ENCODE peak calls at places on chromosomes 3 and 15, in eight cellular contexts. Q, E, P, I, Y, W, A and J are unnamed samples.

GRCh38 chr3:82080792-82081191 is 319.3 kb upstream of the GBE1 start:
- DNase-seq in A (no peak), W (no peak), I (no peak), Y (no peak), E (no peak), Q (peak; percentile 20), P (peak; percentile 41), J (no peak)

GRCh38 chr15:87736401-87736800 is 520.1 kb downstream of the NTRK3 start:
- DNase-seq in I (no peak), W (no peak), P (peak; percentile 39), A (no peak), E (no peak), Q (peak; percentile 51), Y (peak; percentile 9), J (no peak)

GRCh38 chr3:188728371-188728896 is 443.3 kb upstream of the TPRG1 start:
- DNase-seq in E (no peak), W (no peak), A (no peak), Q (no peak), P (no peak), Y (no peak), I (no peak), J (no peak)

GRCh38 chr3:150447631-150448465 is 39.8 kb downstream of the TSC22D2 start:
- DNase-seq in I (no peak), Y (no peak), W (no peak), P (peak; percentile 55), E (no peak), Q (peak; percentile 36), A (no peak), J (no peak)

GRCh38 chr3:101926594-101927105 is 77.3 kb downstream of the NFKBIZ start:
- DNase-seq in W (no peak), Q (peak; percentile 61), E (no peak), P (no peak), I (peak; percentile 59), Y (peak; percentile 61), A (no peak), J (no peak)

GRCh38 chr3:179151474-179151873 is 3.3 kb downstream of the PIK3CA start:
- DNase-seq in P (no peak), Q (no peak), A (no peak), E (no peak), Y (no peak), W (no peak), I (no peak), J (no peak)

GRCh38 chr3:186986811-186987210 is 56.5 kb downstream of the ST6GAL1 start:
- DNase-seq in E (no peak), Y (no peak), W (no peak), P (no peak), Q (no peak), A (no peak), I (no peak), J (no peak)

GRCh38 chr3:55169608-55170010 is 241.8 kb upstream of the LRTM1 start:
- DNase-seq in E (no peak), Y (peak; percentile 91), P (peak; percentile 97), W (no peak), A (no peak), I (peak; percentile 92), Q (peak; percentile 98), J (no peak)

GRCh38 chr15:77907824-77908751 is 169.4 kb downstream of the TBC1D2B start:
- DNase-seq in A (peak; percentile 19), Y (peak; percentile 71), Q (peak; percentile 50), E (peak; percentile 61), I (peak; percentile 47), W (peak; percentile 79), P (peak; percentile 81), J (peak; percentile 77)

GRCh38 chr3:15646924-15647511 is 45.5 kb downstream of the BTD start:
- DNase-seq in Y (peak; percentile 95), A (no peak), P (peak; percentile 96), E (peak; percentile 86), Q (peak; percentile 99), I (peak; percentile 97), W (no peak), J (peak; percentile 39)

DNA sequence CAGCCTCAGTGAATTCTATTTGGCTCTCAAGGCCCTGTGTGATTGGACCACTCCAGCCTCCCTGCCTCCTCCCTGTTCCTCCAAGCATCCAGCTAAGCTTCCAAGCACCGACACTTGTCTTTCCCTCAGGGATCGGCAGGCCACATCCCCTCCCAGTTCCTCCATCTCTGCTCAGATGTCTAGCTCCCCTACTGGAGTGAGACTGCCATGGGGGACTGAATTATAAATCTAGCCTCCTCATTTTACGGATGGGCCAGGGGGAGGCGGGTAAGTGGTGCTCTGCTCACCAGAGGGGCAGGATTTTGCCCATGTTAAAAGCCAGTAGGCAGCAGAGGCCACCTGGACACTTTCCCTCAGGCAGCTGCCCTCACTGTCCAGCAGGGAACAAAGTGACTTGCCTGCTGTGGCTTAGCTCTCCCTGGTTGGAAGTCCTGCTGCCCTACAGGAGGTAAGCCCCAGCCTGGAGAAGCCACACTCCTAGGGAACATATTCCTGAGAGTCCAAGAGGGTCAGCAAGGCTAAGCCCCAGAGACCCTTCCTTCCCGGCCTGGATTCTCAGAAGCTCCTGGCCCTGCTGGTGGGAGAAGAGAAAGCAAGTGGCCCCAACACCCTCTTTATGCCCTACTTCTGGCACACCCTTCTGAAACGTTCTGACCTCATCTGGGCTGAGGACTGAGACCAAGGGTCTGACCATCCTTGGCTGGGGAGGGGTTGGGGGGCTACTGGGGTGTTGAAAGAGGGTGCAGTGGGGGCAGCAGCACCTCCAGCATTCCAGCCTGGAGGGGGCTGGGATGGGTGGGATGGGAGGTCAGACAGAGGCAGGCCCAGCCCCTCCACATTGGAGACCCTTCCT is 9.1 kb upstream of the HHATL start:
- DNase-seq in E (peak; percentile 54), P (peak; percentile 8), A (no peak), I (no peak), Q (no peak), W (peak; percentile 43), Y (no peak), J (no peak)
- TF ChIP-seq CTCF in E (no peak), P (peak; percentile 37), A (no peak), I (no peak), Q (peak; percentile 8), W (no peak), Y (no peak), J (no peak)

DNA sequence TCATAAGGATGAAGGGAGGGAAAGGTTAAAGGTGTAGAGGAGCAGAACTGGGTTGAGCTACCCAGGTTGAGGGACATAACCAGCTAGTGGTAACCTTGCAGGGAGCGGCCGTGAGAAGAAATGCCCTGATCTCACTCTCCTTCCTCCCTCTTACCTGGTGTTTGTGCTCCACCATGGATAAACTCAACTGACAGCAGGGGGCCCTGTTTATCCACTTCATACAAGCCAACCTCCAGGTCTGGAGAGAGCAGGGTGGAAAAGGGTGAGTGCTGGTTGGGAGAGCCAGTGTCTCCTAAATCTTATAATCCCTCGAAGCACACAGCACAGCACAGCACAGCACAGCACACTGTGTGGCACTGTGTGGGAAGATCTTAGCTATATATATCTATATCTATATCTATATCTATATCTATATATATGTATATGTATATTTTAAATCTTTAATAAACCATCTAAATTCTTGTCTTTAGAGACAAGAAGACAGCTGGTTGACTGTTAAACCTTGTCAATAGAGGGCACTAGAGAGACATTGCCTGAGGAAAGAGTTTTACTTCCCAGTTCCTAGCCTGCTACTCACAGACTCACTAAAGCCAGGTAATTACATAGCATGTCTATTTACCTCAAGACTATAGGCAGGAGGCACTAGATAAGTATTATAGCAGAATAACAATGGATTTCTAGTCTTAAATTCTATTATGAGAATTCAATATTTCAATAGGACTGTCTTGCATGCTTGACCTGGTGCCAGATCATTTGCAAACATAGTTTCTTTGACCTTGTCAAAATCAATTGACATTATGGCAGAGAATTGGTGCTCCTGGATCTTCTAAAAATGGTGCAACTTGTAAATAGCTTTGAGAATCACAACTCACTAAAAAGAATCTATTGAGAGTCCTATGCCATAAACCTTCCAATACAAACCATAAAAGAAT is 21.7 kb upstream of the FMN1 start:
- DNase-seq in I (peak; percentile 53), Y (peak; percentile 20), E (no peak), A (no peak), P (peak; percentile 66), Q (no peak), W (no peak), J (no peak)
- TF ChIP-seq CTCF in I (peak; percentile 47), Y (peak; percentile 63), E (no peak), A (peak; percentile 72), P (peak; percentile 74), Q (peak; percentile 67), W (no peak), J (peak; percentile 39)

GRCh38 chr3:67109651-67110204 is 111.6 kb downstream of the KBTBD8 start:
- DNase-seq in A (no peak), Y (peak; percentile 71), E (no peak), P (peak; percentile 90), I (peak; percentile 45), Q (peak; percentile 83), W (no peak), J (no peak)
- TF ChIP-seq CTCF in A (peak; percentile 21), Y (peak; percentile 70), E (peak; percentile 37), P (peak; percentile 74), I (peak; percentile 52), Q (peak; percentile 68), W (no peak), J (peak; percentile 70)

DNA sequence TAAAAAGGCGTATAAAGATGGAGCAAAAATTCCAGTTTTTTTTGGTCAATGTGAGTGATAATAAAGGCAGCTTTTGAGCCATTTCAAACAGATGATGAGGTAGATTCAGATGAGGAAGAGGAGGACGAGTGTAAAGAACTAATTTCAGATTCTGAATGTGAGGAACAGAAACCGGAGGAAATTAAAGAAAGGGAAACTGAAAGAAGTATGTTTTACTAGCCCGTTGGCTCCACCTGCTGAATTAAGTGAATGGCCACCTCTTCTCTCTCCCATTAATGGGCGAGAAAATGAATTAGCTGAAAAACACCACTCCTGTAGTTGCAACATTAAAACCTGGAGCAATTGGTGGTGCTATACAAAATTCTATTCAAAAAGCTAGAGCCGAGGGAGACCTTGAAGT is 55.4 kb downstream of the CYP19A1 start:
- DNase-seq in Q (no peak), A (no peak), P (no peak), W (no peak), I (peak; percentile 20), E (no peak), Y (no peak), J (no peak)
- TF ChIP-seq CTCF in Q (no peak), A (no peak), P (peak; percentile 10), W (no peak), I (peak; percentile 24), E (no peak), Y (no peak), J (no peak)

GRCh38 chr3:87410110-87410509 is 133.7 kb upstream of the POU1F1 start:
- DNase-seq in W (no peak), A (no peak), Q (peak; percentile 65), Y (no peak), E (no peak), P (no peak), I (no peak), J (no peak)

DNA sequence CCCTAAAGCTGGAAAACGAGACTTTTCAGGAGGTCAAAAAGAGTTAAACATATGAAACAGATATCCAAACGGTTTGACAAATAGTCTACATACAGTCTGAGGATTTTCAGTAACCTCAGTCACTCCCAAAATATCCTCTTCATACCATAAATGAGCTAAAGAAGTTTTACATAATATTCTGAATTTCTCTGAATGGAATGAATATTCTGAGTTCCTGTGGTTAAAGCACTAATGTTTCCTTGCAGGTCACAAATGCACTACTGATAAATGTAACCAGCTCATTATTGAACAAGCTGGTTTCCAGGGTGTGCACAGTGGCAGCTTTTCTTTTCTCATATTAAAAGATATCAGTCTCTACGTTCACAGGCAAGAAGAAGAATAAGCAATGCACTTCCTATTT is 137.4 kb upstream of the POU1F1 start:
- DNase-seq in A (no peak), I (no peak), P (peak; percentile 34), W (no peak), Q (peak; percentile 36), Y (no peak), E (no peak), J (no peak)
- TF ChIP-seq CTCF in A (no peak), I (no peak), P (no peak), W (no peak), Q (no peak), Y (no peak), E (no peak), J (no peak)